ENCODE peak calls at places on chromosomes 5 and 9, in eight cellular contexts. Z is body of pancreas; X is HCT116; L is small intestine; G is tibial nerve; Q is CD8-positive, alpha-beta memory T cell; K is A673; I is psoas muscle. E is an unnamed sample. For H3K36me3, the result is how much of the 10 kb centered on the place peaks cover.

GRCh38 chr9:135910197-135910596 is 2.9 kb upstream of the CAMSAP1 start:
- DNase-seq in Q (no peak), L (no peak), K (no peak), Z (no peak), G (no peak), X (no peak), I (no peak), E (no peak)

GRCh38 chr9:108645520-108645919 is 210.3 kb downstream of the ACTL7B start:
- DNase-seq in I (no peak), G (peak), L (no peak), X (no peak), Z (peak), Q (no peak), K (no peak), E (no peak)

GRCh38 chr9:93464876-93465275 is 11.5 kb upstream of the FAM120AOS start:
- DNase-seq in Z (no peak), L (no peak), X (no peak), I (no peak), K (peak), G (no peak), Q (no peak), E (no peak)

GRCh38 chr5:35785601-35786085 is 71.0 kb upstream of the IL7R start:
- DNase-seq in G (no peak), L (no peak), I (no peak), Q (no peak), K (no peak), Z (no peak), X (no peak), E (no peak)

GRCh38 chr9:117718085-117718484 is 13.9 kb downstream of the TLR4 start:
- DNase-seq in G (peak), K (no peak), L (peak), Z (no peak), I (no peak), Q (no peak), X (no peak), E (no peak)

GRCh38 chr9:135199489-135199888 is 112.0 kb downstream of the OLFM1 start:
- DNase-seq in K (no peak), G (no peak), I (no peak), L (no peak), Q (no peak), X (no peak), Z (no peak), E (no peak)

GRCh38 chr5:101897914-101898313 is 398.2 kb downstream of the SLCO4C1 start:
- DNase-seq in X (no peak), Z (no peak), Q (no peak), G (no peak), L (no peak), K (no peak), I (no peak), E (no peak)

GRCh38 chr9:129597355-129598088 is 23.4 kb downstream of the C9orf50 start:
- DNase-seq in Q (no peak), X (peak), L (peak), Z (peak), I (peak), G (no peak), K (no peak), E (peak)

GRCh38 chr9:122387526-122387925 is 16.7 kb downstream of the PTGS1 start:
- DNase-seq in Q (no peak), K (no peak), X (no peak), I (no peak), L (no peak), G (no peak), Z (no peak), E (no peak)

GRCh38 chr9:76717176-76717575 is 47.1 kb upstream of the PCA3 start:
- DNase-seq in L (no peak), K (no peak), Z (no peak), X (no peak), I (no peak), Q (no peak), G (no peak), E (no peak)

GRCh38 chr5:153780876-153781275 is 257.8 kb downstream of the FAM114A2 start:
- DNase-seq in L (no peak), G (no peak), Z (no peak), K (no peak), I (no peak), X (no peak), Q (no peak), E (no peak)

GRCh38 chr9:129938291-129938979 is 103.2 kb downstream of the USP20 start:
- DNase-seq in K (peak), Z (no peak), I (no peak), X (no peak), L (no peak), Q (no peak), G (no peak), E (no peak)

GRCh38 chr5:77008413-77008812 is 21.8 kb upstream of the AGGF1 start:
- DNase-seq in L (no peak), Q (no peak), K (no peak), Z (no peak), I (no peak), G (no peak), X (no peak), E (no peak)

GRCh38 chr9:10366171-10366779 is 246.5 kb downstream of the PTPRD start:
- DNase-seq in I (no peak), X (peak), G (peak), K (peak), Z (no peak), L (peak), Q (no peak), E (no peak)

GRCh38 chr9:99778308-99778707 is 43.4 kb upstream of the NR4A3 start:
- DNase-seq in K (peak), I (no peak), Q (no peak), G (no peak), L (no peak), X (peak), Z (no peak), E (no peak)

GRCh38 chr9:2227468-2227867 is 212.3 kb downstream of the SMARCA2 start:
- DNase-seq in I (no peak), L (no peak), Q (no peak), G (no peak), X (no peak), K (no peak), Z (peak), E (no peak)

GRCh38 chr9:124350485-124351263 is 64.6 kb downstream of the PSMB7 start:
- DNase-seq in G (no peak), X (no peak), L (peak), Z (no peak), I (no peak), Q (no peak), K (no peak), E (no peak)

GRCh38 chr5:159982421-159983173 is 26.3 kb upstream of the TTC1 start:
- DNase-seq in K (no peak), Q (no peak), Z (no peak), G (no peak), X (no peak), L (no peak), I (no peak), E (no peak)

GRCh38 chr9:136662656-136663310 is at the start of gene EGFL7:
- DNase-seq in L (no peak), Q (no peak), G (no peak), I (no peak), X (no peak), Z (no peak), K (no peak), E (no peak)

GRCh38 chr9:92968081-92968480 is 20.8 kb downstream of the FGD3 start:
- DNase-seq in K (no peak), L (no peak), Q (no peak), X (no peak), Z (no peak), G (no peak), I (no peak), E (peak)

GRCh38 chr5:151550146-151550545 is 41.0 kb downstream of the FAT2 start:
- DNase-seq in X (no peak), Z (peak), G (no peak), L (no peak), Q (no peak), K (no peak), I (no peak), E (no peak)

GRCh38 chr5:59709346-59709821 is 184.1 kb downstream of the PDE4D start:
- DNase-seq in I (no peak), G (no peak), Z (no peak), K (peak), L (no peak), X (no peak), Q (no peak), E (no peak)

GRCh38 chr5:59126665-59127354 is 543.9 kb downstream of the RAB3C start:
- DNase-seq in I (no peak), Z (no peak), L (peak), G (no peak), K (peak), Q (no peak), X (no peak), E (no peak)

GRCh38 chr9:127771570-127772189 is 6.8 kb downstream of the SH2D3C start:
- DNase-seq in L (no peak), G (no peak), Z (no peak), X (no peak), Q (no peak), I (no peak), K (no peak), E (no peak)
- H3K36me3 ChIP-seq in L (under half), G (under half), Z (under half), X (under half), Q (under half), I (under half), K (under half), E (under half)

GRCh38 chr9:120864719-120865118 is 12.3 kb downstream of the PHF19 start:
- DNase-seq in I (no peak), Q (no peak), K (no peak), X (no peak), Z (no peak), L (no peak), G (no peak), E (no peak)

GRCh38 chr9:120868676-120869359 is 8.2 kb downstream of the PHF19 start:
- DNase-seq in K (peak), Q (peak), I (peak), Z (peak), G (peak), L (peak), X (peak), E (peak)

GRCh38 chr9:120868339-120868675 is 8.7 kb downstream of the PHF19 start:
- DNase-seq in I (no peak), G (no peak), Q (no peak), Z (no peak), X (no peak), L (no peak), K (no peak), E (no peak)

GRCh38 chr9:120867676-120868338 is 9.2 kb downstream of the PHF19 start:
- DNase-seq in G (no peak), K (no peak), X (no peak), I (no peak), Q (no peak), Z (peak), L (no peak), E (peak)

DNA sequence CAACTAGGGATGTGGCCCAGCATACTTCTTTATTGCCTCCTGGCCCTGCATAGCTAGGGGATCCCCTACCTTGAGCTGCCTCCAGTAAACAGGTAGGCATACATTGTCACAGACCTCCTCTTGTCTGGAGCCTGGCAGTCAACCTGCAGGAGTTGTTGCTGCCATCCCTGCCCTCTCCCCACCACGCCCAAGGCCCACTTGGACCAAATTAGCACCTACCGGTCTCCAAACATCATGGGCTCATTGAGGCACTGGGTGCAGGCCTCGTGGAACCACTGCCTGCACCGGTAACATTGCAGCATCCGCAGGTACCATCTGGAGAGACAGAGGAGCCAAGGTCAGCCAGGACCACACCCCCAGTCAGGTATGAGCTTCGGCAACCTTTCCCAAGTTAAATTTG is 10.3 kb downstream of the PHF19 start:
- DNase-seq in L (no peak), Z (no peak), G (no peak), K (no peak), I (no peak), X (no peak), Q (no peak), E (no peak)
- H3K36me3 ChIP-seq in L (under half), Z (under half), G (under half), K (under half), I (under half), X (under half), Q (under half), E (under half)

GRCh38 chr9:101536351-101536750 is 2.7 kb downstream of the RNF20 start:
- DNase-seq in L (no peak), G (no peak), I (no peak), X (no peak), Q (no peak), Z (no peak), K (no peak), E (no peak)

GRCh38 chr9:101540069-101540468 is 6.4 kb downstream of the RNF20 start:
- DNase-seq in K (no peak), X (no peak), Z (no peak), I (no peak), Q (no peak), L (no peak), G (no peak), E (no peak)

GRCh38 chr9:101533334-101534187 is at the start of gene RNF20:
- DNase-seq in X (peak), Z (peak), I (peak), Q (peak), G (peak), K (peak), L (peak), E (peak)

GRCh38 chr9:101536938-101537337 is 3.3 kb downstream of the RNF20 start:
- DNase-seq in Z (peak), L (no peak), I (no peak), K (peak), X (no peak), Q (no peak), G (no peak), E (no peak)
- H3K36me3 ChIP-seq in Z (under half), L (under half), I (half or more), K (under half), X (under half), Q (under half), G (under half), E (under half)

GRCh38 chr5:50786073-50786472 is 119.6 kb downstream of the PARP8 start:
- DNase-seq in Z (no peak), K (no peak), Q (no peak), I (no peak), G (no peak), L (no peak), X (no peak), E (no peak)
- H3K36me3 ChIP-seq in Z (under half), K (under half), Q (under half), I (under half), G (under half), L (under half), X (under half), E (under half)

GRCh38 chr9:112086627-112087026 is 88.5 kb downstream of the SUSD1 start:
- DNase-seq in L (no peak), X (no peak), Z (no peak), K (peak), Q (no peak), G (no peak), I (no peak), E (no peak)

GRCh38 chr9:112081918-112082729 is 93.0 kb downstream of the SUSD1 start:
- DNase-seq in L (no peak), X (no peak), I (no peak), G (no peak), Q (no peak), K (no peak), Z (no peak), E (no peak)

GRCh38 chr9:112087506-112087905 is 87.6 kb downstream of the SUSD1 start:
- DNase-seq in L (no peak), G (no peak), X (no peak), Q (no peak), K (no peak), Z (no peak), I (no peak), E (no peak)

GRCh38 chr9:112084334-112084733 is 90.8 kb downstream of the SUSD1 start:
- DNase-seq in K (no peak), X (no peak), G (no peak), I (no peak), Z (no peak), L (no peak), Q (no peak), E (no peak)

GRCh38 chr9:112084907-112085306 is 90.2 kb downstream of the SUSD1 start:
- DNase-seq in Z (no peak), Q (no peak), I (no peak), K (no peak), X (no peak), G (no peak), L (no peak), E (no peak)
- H3K36me3 ChIP-seq in Z (under half), Q (under half), I (under half), K (under half), X (under half), G (under half), L (under half), E (under half)

DNA sequence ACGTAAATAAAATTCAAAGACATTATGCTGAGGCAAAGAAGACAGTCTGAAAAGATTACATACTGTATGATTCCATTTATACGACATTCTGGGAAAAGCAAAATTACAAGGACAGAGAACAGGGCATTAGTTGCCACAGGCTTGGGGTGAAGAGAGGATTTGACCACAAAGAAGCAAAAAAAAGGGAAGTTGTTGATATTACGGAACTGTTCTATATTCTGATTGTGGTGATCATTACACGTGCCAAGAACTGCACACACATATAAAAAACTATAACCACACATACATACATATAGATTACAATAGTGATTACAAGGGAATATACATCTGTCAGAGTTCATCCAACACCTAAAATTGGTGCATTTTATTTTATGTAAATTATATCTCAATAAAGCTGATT is 24.1 kb downstream of the CDK5RAP2 start:
- DNase-seq in Q (no peak), X (no peak), G (no peak), L (no peak), I (no peak), K (no peak), Z (no peak), E (no peak)
- H3K36me3 ChIP-seq in Q (under half), X (under half), G (under half), L (under half), I (under half), K (under half), Z (under half), E (under half)

DNA sequence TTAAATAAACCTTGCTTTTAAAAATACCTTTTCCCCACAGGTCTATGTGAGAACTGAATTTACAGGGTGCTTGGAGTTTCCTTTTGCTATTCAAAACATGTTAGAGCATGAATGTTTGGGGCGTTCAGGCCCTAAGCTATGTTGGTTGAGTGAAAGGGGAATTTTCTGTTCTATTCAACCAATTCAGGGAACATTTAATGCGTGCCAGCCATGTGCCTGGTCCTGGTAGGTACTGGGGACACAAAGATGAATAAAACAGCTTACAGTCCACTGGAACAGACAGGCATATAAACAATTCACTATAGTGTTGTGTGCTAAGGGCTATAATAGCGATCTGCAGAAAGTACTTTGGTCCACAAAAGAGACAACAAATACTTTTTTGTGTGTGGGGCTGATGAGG is 108.5 kb downstream of the ZSWIM6 start:
- DNase-seq in Q (no peak), I (no peak), G (no peak), L (no peak), Z (no peak), K (no peak), X (no peak), E (no peak)
- H3K36me3 ChIP-seq in Q (under half), I (under half), G (under half), L (under half), Z (under half), K (under half), X (under half), E (under half)

GRCh38 chr5:108548684-108549596 is 167.0 kb upstream of the FBXL17 start:
- DNase-seq in Q (no peak), L (no peak), G (no peak), X (no peak), Z (no peak), I (no peak), K (no peak), E (no peak)

GRCh38 chr5:108545301-108545700 is 163.4 kb upstream of the FBXL17 start:
- DNase-seq in L (no peak), Z (no peak), Q (no peak), I (no peak), K (no peak), X (no peak), G (no peak), E (no peak)

GRCh38 chr5:108541816-108542215 is 159.9 kb upstream of the FBXL17 start:
- DNase-seq in Z (no peak), X (no peak), Q (no peak), K (no peak), L (no peak), G (no peak), I (no peak), E (no peak)

DNA sequence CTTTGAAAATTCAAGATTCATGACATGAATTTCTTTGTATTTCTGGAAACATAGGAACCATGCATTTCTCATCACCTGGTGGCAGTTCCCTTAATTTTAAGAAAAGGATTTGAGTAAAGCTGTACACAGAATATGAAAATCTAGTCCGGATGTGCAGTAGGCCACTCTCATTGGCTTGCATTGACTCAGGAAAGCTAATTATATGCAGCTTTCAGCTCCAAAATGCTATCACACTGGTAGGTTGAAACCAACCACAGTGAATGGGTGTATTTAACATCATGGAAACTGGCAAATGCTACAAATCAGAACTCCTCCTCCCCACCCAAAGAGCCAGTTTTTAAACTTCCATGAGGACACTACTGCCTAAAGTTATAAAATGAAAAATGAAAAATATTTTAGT is 161.6 kb upstream of the FBXL17 start:
- DNase-seq in L (no peak), G (no peak), Q (no peak), X (no peak), I (no peak), K (no peak), Z (no peak), E (no peak)
- H3K36me3 ChIP-seq in L (under half), G (under half), Q (under half), X (under half), I (under half), K (under half), Z (under half), E (under half)

E was measured in CD8-positive, alpha-beta T cell.